ENCODE peak calls at places on chromosomes 12 and 14, in five cellular contexts. T, B, E, L and G are unnamed samples.

GRCh38 chr12:18482601-18483120 is 221.3 kb downstream of the PIK3C2G start:
- DNase-seq in T (no peak), B (no peak), E (no peak), L (no peak), G (no peak)

GRCh38 chr12:107200394-107200793 is 107.0 kb upstream of the CRY1 start:
- DNase-seq in T (no peak), B (no peak), E (no peak), L (no peak), G (no peak)

GRCh38 chr12:10212623-10213131 is at the start of gene GABARAPL1:
- DNase-seq in T (peak; percentile 94), B (peak; percentile 88), E (peak; percentile 63), L (peak; percentile 85), G (peak; percentile 89)

GRCh38 chr12:80353254-80353653 is 90.8 kb upstream of the PTPRQ start:
- DNase-seq in T (no peak), B (no peak), E (no peak), L (peak; percentile 42), G (no peak)

GRCh38 chr14:72714094-72714493 is 179.8 kb downstream of the DPF3 start:
- DNase-seq in T (no peak), B (no peak), E (no peak), L (no peak), G (no peak)

GRCh38 chr12:7144414-7145120 is 14.4 kb downstream of the CLSTN3 start:
- DNase-seq in T (no peak), B (no peak), E (no peak), L (peak; percentile 34), G (no peak)

GRCh38 chr12:99704036-99704435 is 56.5 kb downstream of the GARIN6 start:
- DNase-seq in T (no peak), B (no peak), E (no peak), L (no peak), G (no peak)

GRCh38 chr14:101323111-101323510 is 238.2 kb upstream of the DIO3 start:
- DNase-seq in T (no peak), B (no peak), E (no peak), L (no peak), G (no peak)

GRCh38 chr14:64614992-64615391 is 65.2 kb downstream of the PPP1R36 start:
- DNase-seq in T (no peak), B (no peak), E (no peak), L (no peak), G (no peak)

GRCh38 chr12:13428538-13429265 is 232.2 kb downstream of the EMP1 start:
- DNase-seq in T (no peak), B (no peak), E (no peak), L (no peak), G (no peak)

GRCh38 chr12:131035268-131035681 is 81.6 kb downstream of the ADGRD1 start:
- DNase-seq in T (no peak), B (no peak), E (no peak), L (no peak), G (no peak)

GRCh38 chr14:52313493-52313881 is 625 bp upstream of the PTGER2 start:
- DNase-seq in T (no peak), B (no peak), E (no peak), L (no peak), G (no peak)

GRCh38 chr14:77838756-77839565 is 39.1 kb downstream of the ADCK1 start:
- DNase-seq in T (no peak), B (no peak), E (no peak), L (no peak), G (no peak)

GRCh38 chr12:3152013-3152412 is 74.8 kb downstream of the TSPAN9 start:
- DNase-seq in T (no peak), B (no peak), E (no peak), L (no peak), G (no peak)

GRCh38 chr12:80659512-80660094 is 47.8 kb upstream of the MYF6 start:
- DNase-seq in T (no peak), B (no peak), E (no peak), L (no peak), G (no peak)

GRCh38 chr14:88841741-88842140 is 17.3 kb downstream of the TTC8 start:
- DNase-seq in T (no peak), B (no peak), E (no peak), L (no peak), G (no peak)

GRCh38 chr12:7091171-7091570 is 1.1 kb downstream of the C1R start:
- DNase-seq in T (no peak), B (no peak), E (no peak), L (no peak), G (no peak)

GRCh38 chr14:99760817-99761216 is 32.4 kb upstream of the EML1 start:
- DNase-seq in T (no peak), B (no peak), E (no peak), L (no peak), G (no peak)

GRCh38 chr14:92500491-92500941 is 13.1 kb upstream of the RIN3 start:
- DNase-seq in T (no peak), B (no peak), E (no peak), L (no peak), G (peak; percentile 63)

GRCh38 chr12:130063866-130064265 is 98.4 kb upstream of the FZD10 start:
- DNase-seq in T (no peak), B (no peak), E (no peak), L (no peak), G (no peak)

GRCh38 chr12:106583578-106584103 is 837 bp downstream of the RFX4 start:
- DNase-seq in T (no peak), B (no peak), E (no peak), L (no peak), G (no peak)

GRCh38 chr12:12219664-12220063 is 47.2 kb downstream of the LRP6 start:
- DNase-seq in T (no peak), B (no peak), E (no peak), L (no peak), G (no peak)

GRCh38 chr12:49624919-49625577 is 1.7 kb downstream of the PRPF40B start:
- DNase-seq in T (no peak), B (no peak), E (no peak), L (peak; percentile 25), G (no peak)

GRCh38 chr12:118448341-118448740 is 72.0 kb downstream of the SUDS3 start:
- DNase-seq in T (no peak), B (no peak), E (no peak), L (no peak), G (peak; percentile 17)

GRCh38 chr12:54560374-54560858 is 11.0 kb downstream of the PDE1B start:
- DNase-seq in T (peak; percentile 98), B (peak; percentile 88), E (peak; percentile 82), L (no peak), G (peak; percentile 90)

GRCh38 chr12:114476159-114476558 is 70.2 kb upstream of the TBX5 start:
- DNase-seq in T (no peak), B (no peak), E (no peak), L (no peak), G (no peak)

GRCh38 chr14:58747181-58747580 is 109.4 kb downstream of the DACT1 start:
- DNase-seq in T (no peak), B (peak; percentile 20), E (no peak), L (no peak), G (no peak)

GRCh38 chr14:105927661-105928060 is 401.3 kb downstream of the TMEM121 start:
- DNase-seq in T (no peak), B (no peak), E (no peak), L (peak; percentile 19), G (no peak)

GRCh38 chr12:6915023-6915788 is 826 bp downstream of the ENO2 start:
- DNase-seq in T (no peak), B (no peak), E (no peak), L (no peak), G (peak; percentile 45)

GRCh38 chr14:85594217-85594616 is 64.3 kb downstream of the FLRT2 start:
- DNase-seq in T (no peak), B (no peak), E (no peak), L (no peak), G (no peak)